ENCODE peak calls at places on chromosomes 16 and 17, in seven cellular contexts. One of them, this sample, is unnamed. For H3K27me3, the result is how much of the 10 kb centered on the place peaks cover.

GRCh38 chr17:27430882-27431491 is 25.3 kb upstream of the KSR1 start:
- DNase-seq in GM23248: peak
- DNase-seq in neuronal stem cell: peak
- DNase-seq in GM12878: no peak
- DNase-seq in IMR-90: peak
- DNase-seq in SK-N-SH: peak
- DNase-seq in MM.1S: no peak
- DNase-seq in this sample: no peak

GRCh38 chr16:4664538-4665418 is 28.6 kb upstream of the NUDT16L1 start:
- DNase-seq in GM23248: no peak
- DNase-seq in neuronal stem cell: no peak
- DNase-seq in GM12878: no peak
- DNase-seq in IMR-90: no peak
- DNase-seq in SK-N-SH: no peak
- DNase-seq in MM.1S: peak
- DNase-seq in this sample: peak

GRCh38 chr17:50360716-50361115 is 12.3 kb downstream of the MRPL27 start:
- DNase-seq in GM23248: no peak
- DNase-seq in neuronal stem cell: no peak
- DNase-seq in GM12878: no peak
- DNase-seq in IMR-90: no peak
- DNase-seq in SK-N-SH: no peak
- DNase-seq in MM.1S: no peak
- DNase-seq in this sample: peak

GRCh38 chr16:2664522-2665096 is 17.7 kb upstream of the KCTD5 start:
- DNase-seq in GM23248: no peak
- DNase-seq in neuronal stem cell: no peak
- DNase-seq in GM12878: no peak
- DNase-seq in IMR-90: no peak
- DNase-seq in SK-N-SH: no peak
- DNase-seq in MM.1S: no peak
- DNase-seq in this sample: no peak

GRCh38 chr16:72946474-72947194 is 101.3 kb downstream of the ZFHX3 start:
- DNase-seq in GM23248: no peak
- DNase-seq in neuronal stem cell: no peak
- DNase-seq in GM12878: no peak
- DNase-seq in IMR-90: peak
- DNase-seq in SK-N-SH: no peak
- DNase-seq in MM.1S: no peak
- DNase-seq in this sample: no peak

GRCh38 chr17:51258756-51259573 is 884 bp downstream of the MBTD1 start:
- DNase-seq in GM23248: peak
- DNase-seq in neuronal stem cell: no peak
- DNase-seq in GM12878: no peak
- DNase-seq in IMR-90: no peak
- DNase-seq in SK-N-SH: no peak
- DNase-seq in MM.1S: no peak
- DNase-seq in this sample: peak

GRCh38 chr17:68288804-68289203 is 2.1 kb downstream of the SLC16A6 start:
- DNase-seq in GM23248: no peak
- DNase-seq in neuronal stem cell: no peak
- DNase-seq in GM12878: no peak
- DNase-seq in IMR-90: no peak
- DNase-seq in SK-N-SH: no peak
- DNase-seq in MM.1S: no peak
- DNase-seq in this sample: no peak

GRCh38 chr16:3073448-3073847 is 8.0 kb downstream of the IL32 start:
- DNase-seq in GM23248: no peak
- DNase-seq in neuronal stem cell: no peak
- DNase-seq in GM12878: no peak
- DNase-seq in IMR-90: no peak
- DNase-seq in SK-N-SH: no peak
- DNase-seq in MM.1S: no peak
- DNase-seq in this sample: no peak

GRCh38 chr17:49695698-49696232 is 12.0 kb downstream of the SLC35B1 start:
- DNase-seq in GM23248: no peak
- DNase-seq in neuronal stem cell: no peak
- DNase-seq in GM12878: no peak
- DNase-seq in IMR-90: no peak
- DNase-seq in SK-N-SH: no peak
- DNase-seq in MM.1S: no peak
- DNase-seq in this sample: no peak

GRCh38 chr17:49157784-49158183 is 25.2 kb downstream of the B4GALNT2 start:
- DNase-seq in GM23248: peak
- DNase-seq in neuronal stem cell: no peak
- DNase-seq in GM12878: no peak
- DNase-seq in IMR-90: peak
- DNase-seq in SK-N-SH: no peak
- DNase-seq in MM.1S: no peak
- DNase-seq in this sample: no peak

GRCh38 chr17:27654654-27655524 is 23.9 kb downstream of the LGALS9 start:
- DNase-seq in GM23248: peak
- DNase-seq in neuronal stem cell: peak
- DNase-seq in GM12878: peak
- DNase-seq in IMR-90: peak
- DNase-seq in SK-N-SH: peak
- DNase-seq in MM.1S: peak
- DNase-seq in this sample: peak

GRCh38 chr16:58222532-58223316 is 24.8 kb upstream of the CSNK2A2 start:
- DNase-seq in GM23248: peak
- DNase-seq in neuronal stem cell: no peak
- DNase-seq in GM12878: no peak
- DNase-seq in IMR-90: peak
- DNase-seq in SK-N-SH: no peak
- DNase-seq in MM.1S: no peak
- DNase-seq in this sample: peak

GRCh38 chr17:82837586-82838320 is 2.1 kb downstream of the ZNF750 start:
- DNase-seq in GM23248: no peak
- DNase-seq in neuronal stem cell: no peak
- DNase-seq in GM12878: no peak
- DNase-seq in IMR-90: no peak
- DNase-seq in SK-N-SH: no peak
- DNase-seq in MM.1S: no peak
- DNase-seq in this sample: no peak

GRCh38 chr16:11328172-11329079 is 16.8 kb upstream of the RMI2 start:
- DNase-seq in GM23248: peak
- DNase-seq in neuronal stem cell: peak
- DNase-seq in GM12878: peak
- DNase-seq in IMR-90: peak
- DNase-seq in SK-N-SH: no peak
- DNase-seq in MM.1S: peak
- DNase-seq in this sample: peak

DNA sequence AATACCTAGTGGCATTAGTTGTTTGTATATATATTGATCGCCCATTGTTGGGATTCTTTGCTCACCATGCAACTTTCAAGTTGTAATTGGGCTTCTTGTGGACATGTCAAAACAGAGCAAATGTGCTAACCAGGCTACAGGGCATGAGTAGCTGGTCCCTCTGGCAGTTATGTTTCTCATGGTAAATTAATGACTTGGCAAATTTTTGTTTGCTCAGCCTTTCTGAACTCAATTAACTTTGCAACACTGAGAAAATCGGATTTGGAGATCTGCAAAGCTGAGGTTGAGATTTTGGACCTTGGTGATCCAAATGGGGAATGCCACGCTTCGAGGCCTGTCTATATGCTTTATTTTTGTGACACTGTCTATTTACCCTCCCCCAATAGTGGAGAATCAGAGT is 138.5 kb upstream of the PIRT start:
- DNase-seq in GM23248: no peak
- DNase-seq in neuronal stem cell: no peak
- DNase-seq in GM12878: no peak
- DNase-seq in IMR-90: no peak
- DNase-seq in SK-N-SH: no peak
- DNase-seq in MM.1S: no peak
- DNase-seq in this sample: no peak
- H3K4me2 ChIP-seq in GM23248: no peak
- H3K4me2 ChIP-seq in neuronal stem cell: no peak
- H3K4me2 ChIP-seq in GM12878: no peak
- H3K4me2 ChIP-seq in IMR-90: no peak
- H3K4me2 ChIP-seq in SK-N-SH: no peak
- H3K4me2 ChIP-seq in MM.1S: no peak
- H3K4me2 ChIP-seq in this sample: no peak

DNA sequence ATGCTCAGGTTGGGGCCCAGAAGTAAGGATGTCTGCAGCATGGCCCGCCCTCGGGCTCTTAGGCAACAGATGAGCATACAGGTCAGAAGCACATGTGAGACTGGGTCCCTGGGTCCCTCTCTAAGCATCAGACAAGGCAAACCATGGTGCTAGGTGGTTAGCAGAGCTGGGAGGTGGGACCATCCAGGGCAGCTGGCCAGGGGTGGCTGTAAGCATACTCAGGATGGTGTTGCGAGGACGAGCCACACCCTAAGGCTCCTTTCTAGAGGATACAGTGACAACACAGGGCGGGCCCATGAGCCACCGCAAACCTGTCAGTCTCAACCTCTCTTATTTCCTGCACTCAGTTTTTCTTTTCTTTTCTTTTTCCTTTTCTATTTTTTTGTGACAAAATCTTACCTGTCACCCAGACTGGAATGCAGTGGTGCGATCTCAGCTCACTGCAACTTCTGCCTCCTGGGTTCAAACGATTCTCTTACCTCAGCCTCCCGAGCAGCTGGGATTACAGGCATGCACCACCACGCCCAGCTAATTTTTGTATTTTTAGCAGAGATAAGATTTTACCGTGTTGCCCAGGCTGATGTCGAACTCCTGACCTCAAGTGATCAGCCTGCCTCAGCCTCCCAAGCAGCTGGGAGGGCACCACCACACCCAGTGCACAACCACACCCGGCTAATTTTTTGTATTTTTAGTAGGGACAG is 3.6 kb downstream of the FA2H start:
- DNase-seq in GM23248: no peak
- DNase-seq in neuronal stem cell: no peak
- DNase-seq in GM12878: no peak
- DNase-seq in IMR-90: no peak
- DNase-seq in SK-N-SH: no peak
- DNase-seq in MM.1S: no peak
- DNase-seq in this sample: no peak
- H3K27me3 ChIP-seq in GM23248: half or more
- H3K27me3 ChIP-seq in neuronal stem cell: under half
- H3K27me3 ChIP-seq in GM12878: under half
- H3K27me3 ChIP-seq in IMR-90: half or more
- H3K27me3 ChIP-seq in SK-N-SH: under half
- H3K27me3 ChIP-seq in MM.1S: under half
- H3K27me3 ChIP-seq in this sample: under half

DNA sequence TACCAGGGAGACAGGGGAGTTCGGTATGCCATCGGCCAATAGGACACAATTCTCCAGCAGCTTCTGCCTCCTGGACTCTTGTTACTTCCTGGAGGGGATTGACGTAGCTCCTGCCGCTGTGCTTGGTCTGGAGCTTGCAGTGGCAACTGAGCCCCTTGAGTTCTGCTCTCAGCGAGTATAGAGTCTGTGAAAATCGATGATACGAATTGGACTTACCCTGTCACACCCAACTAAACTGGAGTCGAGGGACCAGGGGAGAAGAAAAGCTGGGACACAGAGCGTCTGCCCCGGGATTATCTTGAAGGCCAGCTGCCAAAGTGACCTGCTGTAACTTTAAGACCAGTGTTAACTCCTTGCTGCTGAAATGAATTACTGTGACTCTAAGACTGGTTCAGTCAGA is 22.2 kb downstream of the SEC14L1 start:
- DNase-seq in GM23248: no peak
- DNase-seq in neuronal stem cell: no peak
- DNase-seq in GM12878: no peak
- DNase-seq in IMR-90: peak
- DNase-seq in SK-N-SH: no peak
- DNase-seq in MM.1S: peak
- DNase-seq in this sample: no peak
- H3K4me3 ChIP-seq in GM23248: no peak
- H3K4me3 ChIP-seq in neuronal stem cell: no peak
- H3K4me3 ChIP-seq in GM12878: no peak
- H3K4me3 ChIP-seq in IMR-90: no peak
- H3K4me3 ChIP-seq in SK-N-SH: no peak
- H3K4me3 ChIP-seq in MM.1S: peak
- H3K4me3 ChIP-seq in this sample: no peak

GRCh38 chr17:81245665-81246342 is 6.7 kb downstream of the NDUFAF8 start:
- DNase-seq in GM23248: no peak
- DNase-seq in neuronal stem cell: no peak
- DNase-seq in GM12878: no peak
- DNase-seq in IMR-90: no peak
- DNase-seq in SK-N-SH: no peak
- DNase-seq in MM.1S: no peak
- DNase-seq in this sample: no peak

GRCh38 chr17:81245024-81245664 is 6.0 kb downstream of the NDUFAF8 start:
- DNase-seq in GM23248: peak
- DNase-seq in neuronal stem cell: no peak
- DNase-seq in GM12878: peak
- DNase-seq in IMR-90: peak
- DNase-seq in SK-N-SH: no peak
- DNase-seq in MM.1S: no peak
- DNase-seq in this sample: peak

GRCh38 chr17:81242421-81243332 is 3.6 kb downstream of the NDUFAF8 start:
- DNase-seq in GM23248: no peak
- DNase-seq in neuronal stem cell: no peak
- DNase-seq in GM12878: no peak
- DNase-seq in IMR-90: no peak
- DNase-seq in SK-N-SH: no peak
- DNase-seq in MM.1S: no peak
- DNase-seq in this sample: no peak

GRCh38 chr17:81243333-81243664 is 4.2 kb downstream of the NDUFAF8 start:
- DNase-seq in GM23248: no peak
- DNase-seq in neuronal stem cell: no peak
- DNase-seq in GM12878: no peak
- DNase-seq in IMR-90: no peak
- DNase-seq in SK-N-SH: no peak
- DNase-seq in MM.1S: no peak
- DNase-seq in this sample: no peak

GRCh38 chr17:81244358-81245023 is 5.4 kb downstream of the NDUFAF8 start:
- DNase-seq in GM23248: no peak
- DNase-seq in neuronal stem cell: no peak
- DNase-seq in GM12878: no peak
- DNase-seq in IMR-90: no peak
- DNase-seq in SK-N-SH: peak
- DNase-seq in MM.1S: no peak
- DNase-seq in this sample: no peak
- H3K4me2 ChIP-seq in GM23248: no peak
- H3K4me2 ChIP-seq in neuronal stem cell: no peak
- H3K4me2 ChIP-seq in GM12878: peak
- H3K4me2 ChIP-seq in IMR-90: no peak
- H3K4me2 ChIP-seq in SK-N-SH: no peak
- H3K4me2 ChIP-seq in MM.1S: no peak
- H3K4me2 ChIP-seq in this sample: no peak